ENCODE peak calls at places on chromosomes 16 and 17, in five cellular contexts. One of them, this sample, is unnamed.

GRCh38 chr17:62724398-62725146 is 83.5 kb downstream of the MARCHF10 start:
- DNase-seq in NB4: no peak
- DNase-seq in astrocyte: no peak
- DNase-seq in BE2C: no peak
- DNase-seq in IMR-90: peak
- DNase-seq in this sample: peak

GRCh38 chr17:57407287-57408063 is 151.2 kb downstream of the MSI2 start:
- DNase-seq in NB4: no peak
- DNase-seq in astrocyte: no peak
- DNase-seq in BE2C: no peak
- DNase-seq in IMR-90: no peak
- DNase-seq in this sample: peak

GRCh38 chr17:14752007-14752406 is 451.1 kb downstream of the HS3ST3B1 start:
- DNase-seq in NB4: no peak
- DNase-seq in astrocyte: no peak
- DNase-seq in BE2C: no peak
- DNase-seq in IMR-90: no peak
- DNase-seq in this sample: no peak

GRCh38 chr16:67883872-67884261 is 818 bp upstream of the NRN1L start:
- DNase-seq in NB4: peak
- DNase-seq in astrocyte: no peak
- DNase-seq in BE2C: peak
- DNase-seq in IMR-90: peak
- DNase-seq in this sample: peak

GRCh38 chr16:76639685-76640289 is 362.6 kb downstream of the CNTNAP4 start:
- DNase-seq in NB4: peak
- DNase-seq in astrocyte: no peak
- DNase-seq in BE2C: peak
- DNase-seq in IMR-90: peak
- DNase-seq in this sample: peak

GRCh38 chr16:64957246-64957645 is 164.6 kb downstream of the CDH11 start:
- DNase-seq in NB4: no peak
- DNase-seq in astrocyte: peak
- DNase-seq in BE2C: no peak
- DNase-seq in IMR-90: no peak
- DNase-seq in this sample: no peak

GRCh38 chr16:22353933-22354541 is 20.4 kb downstream of the CDR2 start:
- DNase-seq in NB4: no peak
- DNase-seq in astrocyte: peak
- DNase-seq in BE2C: no peak
- DNase-seq in IMR-90: no peak
- DNase-seq in this sample: no peak

GRCh38 chr17:16459850-16460550 is 32.0 kb downstream of the LRRC75A start:
- DNase-seq in NB4: no peak
- DNase-seq in astrocyte: no peak
- DNase-seq in BE2C: no peak
- DNase-seq in IMR-90: no peak
- DNase-seq in this sample: peak

DNA sequence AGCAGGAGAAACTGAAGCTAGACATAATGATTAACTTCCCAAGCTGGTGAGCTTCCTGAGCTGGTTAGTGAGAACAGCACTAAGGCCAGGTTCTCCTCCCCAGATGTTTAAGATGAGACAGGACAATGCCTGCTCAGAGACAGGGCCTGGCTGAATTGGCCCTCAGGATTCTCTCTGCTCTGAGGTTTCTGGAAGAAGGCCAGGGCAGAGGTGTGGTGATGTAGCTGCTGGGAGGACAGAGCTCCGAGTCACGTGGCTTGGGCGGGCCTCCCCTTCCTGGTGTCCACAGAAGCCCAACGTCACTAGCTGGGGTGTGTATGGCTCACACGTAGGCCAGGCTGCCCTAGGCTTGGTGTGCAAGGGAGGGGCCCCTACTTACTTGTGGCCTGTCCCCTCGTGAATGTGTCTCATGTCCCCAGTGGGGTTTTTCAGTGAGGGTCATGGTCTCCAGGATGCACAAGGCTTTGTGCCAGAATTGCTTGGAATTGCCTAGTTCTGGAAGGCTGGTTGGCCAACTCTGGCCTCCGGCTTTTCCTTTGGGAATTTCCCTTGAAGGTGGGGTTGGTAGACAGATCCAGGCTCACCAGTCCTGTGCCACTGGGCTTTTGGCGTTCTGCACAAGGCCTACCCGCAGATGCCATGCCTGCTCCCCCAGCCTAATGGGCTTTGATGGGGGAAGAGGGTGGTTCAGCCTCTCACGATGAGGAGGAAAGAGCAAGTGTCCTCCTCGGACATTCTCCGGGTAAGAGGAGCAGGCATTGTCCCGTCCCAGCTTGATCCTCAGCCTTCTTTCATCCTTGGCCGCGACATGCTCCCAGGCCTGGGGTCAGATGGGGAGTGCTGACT is 3.4 kb downstream of the NOD2 start:
- DNase-seq in NB4: peak
- DNase-seq in astrocyte: peak
- DNase-seq in BE2C: peak
- DNase-seq in IMR-90: peak
- DNase-seq in this sample: peak
- H3K4me3 ChIP-seq in NB4: no peak
- H3K4me3 ChIP-seq in astrocyte: no peak
- H3K4me3 ChIP-seq in BE2C: no peak
- H3K4me3 ChIP-seq in IMR-90: no peak
- H3K4me3 ChIP-seq in this sample: no peak

GRCh38 chr16:1474796-1475551 is at the start of gene CLCN7:
- DNase-seq in NB4: peak
- DNase-seq in astrocyte: peak
- DNase-seq in BE2C: peak
- DNase-seq in IMR-90: peak
- DNase-seq in this sample: peak
- TF ChIP-seq CTCF in NB4: no peak
- TF ChIP-seq CTCF in astrocyte: no peak
- TF ChIP-seq CTCF in BE2C: no peak
- TF ChIP-seq CTCF in IMR-90: no peak
- TF ChIP-seq CTCF in this sample: no peak

DNA sequence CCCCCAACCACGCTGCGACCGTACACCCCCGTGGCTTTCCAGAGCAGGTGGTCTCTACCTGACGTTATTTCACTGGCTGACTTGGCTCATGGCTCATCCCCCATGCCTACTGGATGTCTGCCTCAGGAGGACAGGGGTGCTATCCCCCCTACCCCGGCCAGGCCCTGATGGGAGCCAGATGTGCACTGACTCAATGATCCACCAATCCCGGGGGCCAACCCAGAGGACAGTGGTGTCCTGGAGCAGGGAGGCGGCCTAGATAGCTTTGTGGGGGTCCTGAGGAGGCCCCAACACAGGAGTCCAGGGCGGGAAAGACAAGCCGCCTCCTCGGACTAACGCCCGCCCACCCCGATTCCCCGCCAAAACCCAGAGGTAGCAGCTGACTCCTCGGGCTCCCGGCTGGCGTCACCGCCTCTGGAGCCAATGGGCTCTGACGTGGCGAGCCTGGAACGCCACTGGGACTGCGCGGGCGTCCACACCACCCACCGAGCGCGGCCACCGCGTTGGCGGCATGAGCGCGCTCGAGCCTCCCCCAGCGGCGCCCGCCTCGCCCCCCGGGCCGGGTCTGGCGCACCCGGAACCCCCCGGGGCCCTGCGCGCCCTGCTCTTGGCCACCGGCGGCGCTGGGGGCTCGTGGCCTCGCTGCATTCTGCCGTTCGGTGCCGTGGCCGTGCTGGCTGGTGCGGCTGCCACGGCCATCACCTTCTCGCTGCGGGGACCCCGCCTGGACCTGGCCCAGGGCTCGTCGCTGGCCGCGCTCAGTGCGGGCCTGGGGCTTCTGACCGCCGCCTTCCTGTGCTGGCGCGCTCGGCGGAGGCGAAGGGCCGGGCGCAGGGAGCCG is 3.6 kb upstream of the NTN3 start:
- DNase-seq in NB4: peak
- DNase-seq in astrocyte: peak
- DNase-seq in BE2C: peak
- DNase-seq in IMR-90: peak
- DNase-seq in this sample: peak
- H3K4me3 ChIP-seq in NB4: no peak
- H3K4me3 ChIP-seq in astrocyte: peak
- H3K4me3 ChIP-seq in BE2C: peak
- H3K4me3 ChIP-seq in IMR-90: peak
- H3K4me3 ChIP-seq in this sample: peak

GRCh38 chr17:42016952-42017865 is at the start of gene DNAJC7:
- DNase-seq in NB4: peak
- DNase-seq in astrocyte: peak
- DNase-seq in BE2C: peak
- DNase-seq in IMR-90: peak
- DNase-seq in this sample: peak
- TF ChIP-seq CTCF in NB4: no peak
- TF ChIP-seq CTCF in astrocyte: no peak
- TF ChIP-seq CTCF in BE2C: no peak
- TF ChIP-seq CTCF in IMR-90: no peak
- TF ChIP-seq CTCF in this sample: no peak

DNA sequence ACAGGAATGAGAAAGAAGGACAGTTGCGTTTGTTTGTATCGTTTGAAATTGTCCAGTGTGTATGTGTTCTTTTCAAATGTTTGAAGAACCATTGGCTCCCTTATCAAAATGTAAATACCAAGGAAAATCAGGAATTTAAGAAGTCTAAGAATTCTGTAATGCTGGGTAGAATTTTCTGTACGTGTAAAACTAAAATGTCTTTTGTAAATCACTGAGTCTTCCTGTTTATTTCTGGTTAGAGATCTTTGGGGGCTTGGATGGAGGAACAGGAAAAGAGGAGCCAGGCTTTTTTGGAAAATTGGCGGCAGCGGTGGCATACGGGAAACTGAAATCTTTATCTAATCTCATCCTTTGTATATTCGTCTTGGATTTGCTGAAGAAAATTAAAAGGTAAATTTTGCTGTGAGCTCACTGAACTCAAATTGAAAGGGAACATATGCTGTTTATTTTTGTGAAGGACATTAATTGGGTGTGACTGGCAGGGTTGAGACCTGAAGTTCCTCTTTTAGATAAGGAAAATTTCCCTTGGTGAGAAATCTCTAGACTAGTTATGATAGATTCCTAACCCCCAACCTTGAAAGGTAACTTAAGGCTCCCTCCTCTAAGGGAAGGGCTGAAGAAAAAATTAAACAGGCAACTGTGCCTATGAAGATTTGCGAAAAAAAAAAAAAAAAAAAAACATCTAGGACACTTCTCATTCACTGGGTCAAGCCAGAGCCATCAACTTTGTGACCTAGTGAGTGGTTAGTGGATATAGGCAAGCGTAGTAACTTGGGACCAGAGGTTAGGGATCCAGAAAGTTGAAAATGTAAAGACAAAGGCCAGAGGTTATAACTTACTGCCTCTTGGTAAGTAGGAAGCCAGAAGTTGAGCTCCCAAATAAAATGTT is 10.8 kb downstream of the TAT start:
- DNase-seq in NB4: peak
- DNase-seq in astrocyte: no peak
- DNase-seq in BE2C: no peak
- DNase-seq in IMR-90: no peak
- DNase-seq in this sample: no peak
- H3K4me3 ChIP-seq in NB4: peak
- H3K4me3 ChIP-seq in astrocyte: no peak
- H3K4me3 ChIP-seq in BE2C: peak
- H3K4me3 ChIP-seq in IMR-90: peak
- H3K4me3 ChIP-seq in this sample: no peak

GRCh38 chr16:56657555-56658430 is at the start of gene MT1F:
- DNase-seq in NB4: peak
- DNase-seq in astrocyte: peak
- DNase-seq in BE2C: peak
- DNase-seq in IMR-90: peak
- DNase-seq in this sample: peak
- TF ChIP-seq CTCF in NB4: no peak
- TF ChIP-seq CTCF in astrocyte: no peak
- TF ChIP-seq CTCF in BE2C: no peak
- TF ChIP-seq CTCF in IMR-90: no peak
- TF ChIP-seq CTCF in this sample: no peak

DNA sequence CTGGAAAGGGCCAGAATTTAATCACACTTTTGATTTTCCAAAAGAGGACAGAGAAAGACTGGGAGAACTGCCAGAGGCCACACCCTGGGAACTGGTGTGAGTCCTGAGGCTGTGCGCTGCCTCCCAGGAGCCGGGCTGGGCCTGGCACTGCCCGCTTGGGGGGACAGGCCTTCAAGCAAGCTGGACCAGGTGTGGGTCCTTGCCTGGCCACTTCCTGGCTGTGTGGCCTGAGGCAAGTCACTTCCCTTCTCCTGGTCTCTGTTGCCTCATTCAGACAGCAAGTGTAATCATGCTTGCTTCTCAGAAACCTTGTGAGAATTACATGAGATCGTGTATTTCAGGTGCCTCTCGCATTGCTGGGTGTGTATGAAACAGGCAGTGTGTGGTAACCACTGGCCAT is 143.0 kb downstream of the SNX29 start:
- DNase-seq in NB4: no peak
- DNase-seq in astrocyte: peak
- DNase-seq in BE2C: no peak
- DNase-seq in IMR-90: peak
- DNase-seq in this sample: peak
- H3K4me3 ChIP-seq in NB4: no peak
- H3K4me3 ChIP-seq in astrocyte: no peak
- H3K4me3 ChIP-seq in BE2C: no peak
- H3K4me3 ChIP-seq in IMR-90: no peak
- H3K4me3 ChIP-seq in this sample: no peak

This sample was measured in epithelial cell of esophagus.